ENCODE peak calls at places on chromosome 16, in seven cellular contexts. D is ascending aorta; H is breast epithelium; Y is CD8-positive, alpha-beta memory T cell; F is pancreas; X is adrenal gland; V is tibial nerve. C is an unnamed sample.

GRCh38 chr16:67719778-67720144 is 645 bp upstream of the GFOD2 start:
- DNase-seq in D (no peak), H (peak; percentile 20), Y (no peak), F (peak; percentile 23), X (peak; percentile 75), V (peak; percentile 31), C (no peak)

GRCh38 chr16:83958842-83959565 is 6.0 kb downstream of the OSGIN1 start:
- DNase-seq in D (no peak), H (no peak), Y (no peak), F (no peak), X (no peak), V (no peak), C (no peak)

GRCh38 chr16:74842413-74842812 is 67.8 kb upstream of the FA2H start:
- DNase-seq in D (no peak), H (no peak), Y (no peak), F (no peak), X (peak; percentile 74), V (no peak), C (no peak)

GRCh38 chr16:23398987-23399805 is 53.8 kb downstream of the COG7 start:
- DNase-seq in D (no peak), H (no peak), Y (no peak), F (peak; percentile 35), X (no peak), V (no peak), C (no peak)

GRCh38 chr16:49889725-49890397 is 33.9 kb upstream of the ZNF423 start:
- DNase-seq in D (no peak), H (no peak), Y (no peak), F (peak; percentile 16), X (no peak), V (no peak), C (no peak)

GRCh38 chr16:23563186-23563585 is 5.7 kb downstream of the UBFD1 start:
- DNase-seq in D (no peak), H (no peak), Y (no peak), F (no peak), X (no peak), V (no peak), C (no peak)

GRCh38 chr16:24839347-24839972 is 6.3 kb upstream of the SLC5A11 start:
- DNase-seq in D (no peak), H (no peak), Y (no peak), F (no peak), X (peak; percentile 30), V (no peak), C (no peak)

GRCh38 chr16:3485821-3486505 is 9.3 kb downstream of the C16orf90 start:
- DNase-seq in D (no peak), H (no peak), Y (peak; percentile 35), F (no peak), X (no peak), V (no peak), C (no peak)

GRCh38 chr16:88924834-88925539 is 52.0 kb downstream of the CBFA2T3 start:
- DNase-seq in D (no peak), H (no peak), Y (no peak), F (peak; percentile 81), X (peak; percentile 94), V (no peak), C (no peak)

GRCh38 chr16:24983521-24983920 is 31.6 kb downstream of the ARHGAP17 start:
- DNase-seq in D (no peak), H (no peak), Y (no peak), F (no peak), X (peak; percentile 42), V (no peak), C (no peak)

GRCh38 chr16:70703041-70703834 is 17.4 kb upstream of the MTSS2 start:
- DNase-seq in D (peak; percentile 80), H (no peak), Y (no peak), F (no peak), X (peak; percentile 96), V (no peak), C (no peak)

GRCh38 chr16:48335961-48336360 is 49.3 kb downstream of the SIAH1 start:
- DNase-seq in D (no peak), H (no peak), Y (no peak), F (no peak), X (no peak), V (no peak), C (no peak)

GRCh38 chr16:71645450-71645849 is 19.5 kb downstream of the MARVELD3 start:
- DNase-seq in D (no peak), H (no peak), Y (no peak), F (peak; percentile 32), X (no peak), V (no peak), C (no peak)

GRCh38 chr16:64089697-64090096 is 1032.2 kb downstream of the CDH11 start:
- DNase-seq in D (no peak), H (no peak), Y (no peak), F (no peak), X (no peak), V (peak; percentile 17), C (no peak)

GRCh38 chr16:4574919-4575705 is 19.0 kb downstream of the C16orf96 start:
- DNase-seq in D (no peak), H (no peak), Y (no peak), F (peak; percentile 85), X (no peak), V (no peak), C (no peak)

GRCh38 chr16:27355610-27356009 is 41.8 kb downstream of the IL4R start:
- DNase-seq in D (no peak), H (no peak), Y (no peak), F (peak; percentile 21), X (peak; percentile 70), V (peak; percentile 24), C (peak; percentile 40)

DNA sequence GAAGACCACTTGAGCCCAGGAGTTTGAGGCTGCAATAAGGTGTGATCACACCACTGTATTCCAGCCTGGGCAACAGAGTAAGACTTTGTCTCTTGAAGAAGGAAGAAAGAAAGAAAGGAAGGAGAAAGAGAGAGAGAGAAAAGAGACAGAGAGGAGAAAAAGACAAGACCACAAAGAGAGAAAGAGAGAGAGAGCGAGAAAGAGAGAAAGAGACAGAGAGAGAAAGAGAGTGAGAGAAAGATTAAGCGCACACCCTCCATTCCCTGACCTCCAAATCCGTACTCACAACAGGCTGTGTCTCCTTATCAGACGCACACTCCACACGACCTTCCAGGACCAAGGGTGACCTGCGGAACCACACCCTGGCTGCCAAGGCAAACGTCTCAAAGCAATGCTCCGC is 19.6 kb downstream of the KLHDC4 start:
- DNase-seq in D (no peak), H (no peak), Y (no peak), F (no peak), X (no peak), V (no peak), C (no peak)
- H3K36me3 ChIP-seq in D (peaks cover 43% of the 10 kb centered on the region), H (no peaks in the 10 kb centered on the region), Y (peaks cover 76% of the 10 kb centered on the region), F (peaks cover 51% of the 10 kb centered on the region), X (peaks cover 54% of the 10 kb centered on the region), V (peaks cover 24% of the 10 kb centered on the region), C (peaks cover 81% of the 10 kb centered on the region)

GRCh38 chr16:80803341-80804060 is 897 bp downstream of the CDYL2 start:
- DNase-seq in D (no peak), H (no peak), Y (peak; percentile 69), F (peak; percentile 40), X (no peak), V (no peak), C (peak; percentile 41)

GRCh38 chr16:80804061-80804450 is 342 bp downstream of the CDYL2 start:
- DNase-seq in D (no peak), H (no peak), Y (peak; percentile 78), F (peak; percentile 58), X (peak; percentile 57), V (no peak), C (peak; percentile 36)

GRCh38 chr16:80802902-80803301 is 1.5 kb downstream of the CDYL2 start:
- DNase-seq in D (no peak), H (no peak), Y (no peak), F (no peak), X (no peak), V (no peak), C (no peak)

GRCh38 chr16:80806957-80807356 is 2.6 kb upstream of the CDYL2 start:
- DNase-seq in D (no peak), H (no peak), Y (peak; percentile 58), F (no peak), X (no peak), V (no peak), C (no peak)

GRCh38 chr16:80804451-80805383 is at the start of gene CDYL2:
- DNase-seq in D (no peak), H (no peak), Y (peak; percentile 65), F (peak; percentile 39), X (no peak), V (no peak), C (no peak)
- H3K4me3 ChIP-seq in D (peak within 1 kb of the TSS; percentile 70), H (peak within 1 kb of the TSS; percentile 67), Y (no peak within 1 kb of the TSS), F (peak within 1 kb of the TSS; percentile 60), X (no peak within 1 kb of the TSS), V (peak within 1 kb of the TSS; percentile 58), C (peak within 1 kb of the TSS; percentile 37)

DNA sequence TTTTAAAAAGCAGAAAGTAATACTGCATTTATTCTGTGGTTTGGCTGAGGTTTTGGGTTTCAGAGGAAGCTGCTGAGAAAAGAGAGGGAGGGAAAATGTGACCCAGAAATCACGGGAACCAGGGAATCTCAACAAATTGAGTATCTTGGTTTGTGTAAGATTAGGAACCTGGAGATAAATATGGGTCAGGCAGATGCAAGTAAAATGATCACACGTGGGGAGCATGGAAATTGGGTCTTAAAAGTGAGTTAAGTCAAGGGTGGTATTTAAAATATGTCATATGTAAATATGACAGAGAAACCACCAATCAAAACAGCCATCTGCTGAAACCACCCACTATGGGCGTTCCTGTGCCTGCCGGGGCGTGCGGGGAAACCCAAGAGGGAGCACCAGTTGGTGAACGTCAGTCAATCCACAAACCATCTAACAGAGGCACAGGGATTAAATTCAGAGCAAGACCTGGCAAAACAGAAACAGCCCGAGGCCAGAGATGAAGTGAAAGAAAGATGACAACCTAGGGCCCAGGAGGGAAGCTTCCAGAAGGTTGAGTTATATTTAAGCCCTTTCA is 33.4 kb downstream of the CDH13 start:
- DNase-seq in D (no peak), H (no peak), Y (peak; percentile 60), F (no peak), X (no peak), V (no peak), C (no peak)
- H3K27ac ChIP-seq in D (no peak overlapping the region), H (no peak overlapping the region), Y (no peak overlapping the region), F (no peak overlapping the region), X (no peak overlapping the region), V (no peak overlapping the region), C (no peak overlapping the region)

DNA sequence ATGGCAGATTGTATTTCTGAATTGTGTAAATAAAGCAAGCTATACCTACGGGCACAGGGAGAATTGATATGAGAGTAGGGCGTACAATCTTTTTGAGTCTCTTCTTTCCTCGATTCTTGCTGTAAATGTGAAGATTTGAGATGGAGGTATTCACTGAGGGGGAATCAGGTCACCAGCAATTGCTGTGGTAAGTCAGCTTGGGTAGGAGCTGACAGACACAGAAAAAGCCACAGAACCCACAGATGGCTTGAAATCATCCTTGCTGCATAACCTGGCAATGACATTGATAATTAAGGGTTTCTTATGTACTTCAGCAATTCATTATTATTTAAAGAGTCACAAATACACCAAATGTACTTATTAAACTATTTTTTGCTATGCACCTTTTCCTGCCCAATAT is 164.2 kb downstream of the CNTNAP4 start:
- DNase-seq in D (no peak), H (no peak), Y (no peak), F (no peak), X (no peak), V (no peak), C (no peak)
- H3K36me3 ChIP-seq in D (no peaks in the 10 kb centered on the region), H (no peaks in the 10 kb centered on the region), Y (no peaks in the 10 kb centered on the region), F (no peaks in the 10 kb centered on the region), X (no peaks in the 10 kb centered on the region), V (no peaks in the 10 kb centered on the region), C (no peaks in the 10 kb centered on the region)

DNA sequence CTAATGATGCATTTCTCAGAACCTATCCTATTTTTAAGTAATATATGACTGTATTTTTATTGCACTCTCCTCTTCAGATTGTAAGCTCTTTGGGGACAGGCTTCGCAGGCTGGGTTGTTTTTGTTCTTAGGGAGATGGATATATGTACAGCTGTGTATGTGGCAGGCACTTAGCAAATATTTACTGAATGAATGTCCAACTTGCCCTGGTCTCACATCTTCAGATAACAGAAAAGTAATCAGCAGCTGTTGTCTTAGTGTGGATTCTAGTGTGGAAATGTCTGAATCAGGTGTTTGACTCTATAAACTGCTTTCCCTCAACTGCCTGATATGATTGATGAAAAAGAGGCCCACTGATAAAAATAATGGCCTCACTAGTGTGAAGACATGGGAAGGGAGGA is 47.1 kb upstream of the SLC12A3 start:
- DNase-seq in D (no peak), H (no peak), Y (no peak), F (no peak), X (no peak), V (no peak), C (no peak)
- H3K4me3 ChIP-seq in D (no peak overlapping the region), H (no peak overlapping the region), Y (no peak overlapping the region), F (no peak overlapping the region), X (no peak overlapping the region), V (no peak overlapping the region), C (no peak overlapping the region)

C was measured in naive thymus-derived CD4-positive, alpha-beta T cell.